ENCODE peak calls at places on chromosomes 16 and 17, in ten cellular contexts. E is HEK293T; Z is body of pancreas; R is NCI-H1417; A is GM04504; I is MCF 10A; V is AG08395; G is skeletal muscle cell; P is stimulated activated CD4-positive, alpha-beta T cell treated with anti-CD3 and anti-CD28 coated beads, Interleukin-1b, Interleukin-23, amount 100 ng/mL, for 48 hours; Q is naive thymus-derived CD8-positive, alpha-beta T cell. S is an unnamed sample.

GRCh38 chr16:84315422-84315821 is 20.7 kb downstream of the WFDC1 start:
- DNase-seq in I (peak), V (no peak), Q (no peak), E (no peak), P (no peak), R (no peak), A (no peak), G (no peak), Z (no peak), S (peak)

GRCh38 chr17:78522031-78522809 is 55.0 kb downstream of the DNAH17 start:
- DNase-seq in P (no peak), G (no peak), R (no peak), E (no peak), Z (no peak), Q (no peak), A (no peak), V (no peak), I (no peak), S (no peak)

GRCh38 chr17:77746901-77747620 is 211.4 kb upstream of the TNRC6C start:
- DNase-seq in Z (no peak), Q (no peak), E (no peak), G (no peak), R (no peak), I (no peak), A (no peak), V (no peak), P (no peak), S (no peak)

GRCh38 chr17:44917456-44917855 is 2.2 kb upstream of the GFAP start:
- DNase-seq in Q (no peak), I (no peak), A (no peak), R (no peak), V (no peak), G (no peak), E (no peak), P (no peak), Z (no peak), S (no peak)

GRCh38 chr17:35568561-35568960 is 7.9 kb upstream of the SLFN14 start:
- DNase-seq in A (no peak), E (peak), Q (no peak), P (peak), R (no peak), I (peak), G (no peak), V (peak), Z (peak), S (peak)

GRCh38 chr16:50478021-50478772 is 70.0 kb upstream of the NKD1 start:
- DNase-seq in V (no peak), I (no peak), E (no peak), Q (no peak), R (no peak), Z (no peak), A (no peak), P (no peak), G (no peak), S (no peak)

GRCh38 chr16:75580-76501 is 2.2 kb upstream of the MPG start:
- DNase-seq in Z (peak), V (peak), G (peak), I (peak), Q (no peak), E (no peak), R (no peak), A (peak), P (no peak), S (no peak)

GRCh38 chr17:39527220-39527813 is 66.0 kb downstream of the CDK12 start:
- DNase-seq in V (no peak), E (peak), G (no peak), Q (peak), I (peak), A (no peak), R (peak), P (no peak), Z (peak), S (peak)

GRCh38 chr16:11224894-11225676 is 30.9 kb downstream of the SOCS1 start:
- DNase-seq in G (no peak), Q (peak), Z (peak), R (no peak), E (no peak), I (no peak), A (no peak), V (peak), P (peak), S (no peak)

GRCh38 chr16:29784901-29785500 is 5.5 kb upstream of the KIF22 start:
- DNase-seq in P (peak), V (peak), I (no peak), G (no peak), Q (peak), E (no peak), Z (peak), R (no peak), A (no peak), S (no peak)